ENCODE peak calls at places on chromosomes 6 and 20, in eight cellular contexts. T, Y, Z, V, E, N, P and R are unnamed samples.

GRCh38 chr6:149951096-149951495 is 9.3 kb downstream of the ULBP2 start:
- DNase-seq in T (no peak), Y (no peak), Z (no peak), V (no peak), E (no peak), N (no peak), P (no peak), R (no peak)

GRCh38 chr6:19301980-19302379 is 535.2 kb upstream of the ID4 start:
- DNase-seq in T (no peak), Y (no peak), Z (peak), V (peak), E (no peak), N (peak), P (no peak), R (peak)

GRCh38 chr6:46715106-46715505 is 20.1 kb downstream of the PLA2G7 start:
- DNase-seq in T (no peak), Y (no peak), Z (peak), V (no peak), E (no peak), N (peak), P (no peak), R (no peak)

GRCh38 chr6:107803957-107804356 is 20.2 kb downstream of the SCML4 start:
- DNase-seq in T (no peak), Y (no peak), Z (no peak), V (no peak), E (no peak), N (peak), P (no peak), R (no peak)

GRCh38 chr6:169725270-169726048 is 1.2 kb upstream of the PHF10 start:
- DNase-seq in T (peak), Y (no peak), Z (peak), V (peak), E (peak), N (peak), P (no peak), R (peak)

GRCh38 chr20:40920291-40920690 is 108.3 kb upstream of the TOP1 start:
- DNase-seq in T (no peak), Y (no peak), Z (no peak), V (no peak), E (no peak), N (no peak), P (no peak), R (no peak)

GRCh38 chr6:151488226-151488625 is 5.6 kb upstream of the CCDC170 start:
- DNase-seq in T (no peak), Y (no peak), Z (no peak), V (no peak), E (no peak), N (peak), P (no peak), R (no peak)

GRCh38 chr6:109791301-109791700 is 100.2 kb downstream of the FIG4 start:
- DNase-seq in T (no peak), Y (no peak), Z (peak), V (no peak), E (peak), N (no peak), P (no peak), R (no peak)

GRCh38 chr6:72553531-72554202 is 68.2 kb upstream of the KCNQ5 start:
- DNase-seq in T (no peak), Y (no peak), Z (peak), V (peak), E (peak), N (peak), P (peak), R (no peak)

GRCh38 chr6:21747441-21747840 is 153.9 kb downstream of the SOX4 start:
- DNase-seq in T (no peak), Y (no peak), Z (no peak), V (no peak), E (no peak), N (no peak), P (no peak), R (no peak)

GRCh38 chr6:141664744-141665143 is 468.0 kb upstream of the GJE1 start:
- DNase-seq in T (no peak), Y (no peak), Z (no peak), V (no peak), E (no peak), N (no peak), P (no peak), R (no peak)

GRCh38 chr6:79602859-79603258 is 28.3 kb upstream of the SH3BGRL2 start:
- DNase-seq in T (no peak), Y (no peak), Z (no peak), V (no peak), E (no peak), N (no peak), P (no peak), R (no peak)

GRCh38 chr6:109381007-109381746 is 1.1 kb downstream of the CD164 start:
- DNase-seq in T (no peak), Y (no peak), Z (peak), V (peak), E (peak), N (peak), P (no peak), R (no peak)

GRCh38 chr6:34207695-34208443 is 28.8 kb upstream of the HMGA1 start:
- DNase-seq in T (no peak), Y (no peak), Z (no peak), V (no peak), E (no peak), N (no peak), P (no peak), R (no peak)

GRCh38 chr6:154993026-154993425 is 2.1 kb upstream of the TIAM2 start:
- DNase-seq in T (no peak), Y (no peak), Z (no peak), V (no peak), E (no peak), N (peak), P (no peak), R (no peak)

GRCh38 chr6:113375950-113376846 is 480.9 kb upstream of the MARCKS start:
- DNase-seq in T (no peak), Y (no peak), Z (peak), V (peak), E (no peak), N (peak), P (no peak), R (peak)

GRCh38 chr6:109121411-109121810 is 26.1 kb downstream of the CEP57L1 start:
- DNase-seq in T (no peak), Y (no peak), Z (peak), V (peak), E (no peak), N (peak), P (no peak), R (no peak)

GRCh38 chr6:15993716-15994228 is 135.1 kb upstream of the MYLIP start:
- DNase-seq in T (no peak), Y (no peak), Z (no peak), V (no peak), E (no peak), N (no peak), P (no peak), R (no peak)

GRCh38 chr6:32945106-32945761 is 4.4 kb upstream of the HLA-DMB start:
- DNase-seq in T (no peak), Y (no peak), Z (peak), V (peak), E (no peak), N (peak), P (no peak), R (no peak)

GRCh38 chr6:13711384-13711725 is 280 bp downstream of the RANBP9 start:
- DNase-seq in T (no peak), Y (no peak), Z (peak), V (no peak), E (no peak), N (no peak), P (no peak), R (no peak)

GRCh38 chr6:18263561-18264337 is 581 bp downstream of the DEK start:
- DNase-seq in T (peak), Y (no peak), Z (peak), V (peak), E (peak), N (peak), P (no peak), R (no peak)

GRCh38 chr20:15155848-15156401 is 818.5 kb upstream of the FLRT3 start:
- DNase-seq in T (no peak), Y (no peak), Z (no peak), V (no peak), E (no peak), N (peak), P (peak), R (peak)

GRCh38 chr20:33291830-33292355 is 8.9 kb downstream of the BPIFB1 start:
- DNase-seq in T (peak), Y (peak), Z (no peak), V (peak), E (peak), N (peak), P (no peak), R (no peak)
- TF ChIP-seq EZH2 in T (no peak), Y (no peak), Z (no peak), V (no peak), E (no peak), N (no peak), P (no peak), R (no peak)

DNA sequence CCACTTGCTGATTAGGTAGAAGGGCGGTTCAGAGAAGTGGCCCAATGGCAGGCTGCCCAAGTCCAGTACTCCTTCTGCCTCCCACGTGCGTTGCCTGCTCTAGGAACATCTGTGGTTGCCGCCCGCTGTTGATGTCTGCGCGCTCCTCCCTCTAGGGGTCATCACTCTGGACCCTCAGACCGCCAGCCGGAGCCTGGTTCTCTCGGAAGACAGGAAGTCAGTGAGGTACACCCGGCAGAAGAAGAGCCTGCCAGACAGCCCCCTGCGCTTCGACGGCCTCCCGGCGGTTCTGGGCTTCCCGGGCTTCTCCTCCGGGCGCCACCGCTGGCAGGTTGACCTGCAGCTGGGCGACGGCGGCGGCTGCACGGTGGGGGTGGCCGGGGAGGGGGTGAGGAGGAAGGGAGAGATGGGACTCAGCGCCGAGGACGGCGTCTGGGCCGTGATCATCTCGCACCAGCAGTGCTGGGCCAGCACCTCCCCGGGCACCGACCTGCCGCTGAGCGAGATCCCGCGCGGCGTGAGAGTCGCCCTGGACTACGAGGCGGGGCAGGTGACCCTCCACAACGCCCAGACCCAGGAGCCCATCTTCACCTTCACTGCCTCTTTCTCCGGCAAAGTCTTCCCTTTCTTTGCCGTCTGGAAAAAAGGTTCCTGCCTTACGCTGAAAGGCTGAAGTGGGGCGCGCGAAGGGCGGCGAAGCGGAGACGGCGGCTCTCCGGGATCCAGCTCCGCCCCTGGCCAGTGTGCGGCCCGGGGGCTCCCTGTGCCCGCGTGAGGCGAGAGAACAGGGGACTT is 8.5 kb downstream of the TRIM15 start:
- DNase-seq in T (peak), Y (no peak), Z (no peak), V (peak), E (peak), N (peak), P (no peak), R (no peak)
- TF ChIP-seq EZH2 in T (no peak), Y (no peak), Z (peak), V (peak), E (peak), N (peak), P (peak), R (no peak)

GRCh38 chr6:105138141-105138540 is 41.7 kb downstream of the POPDC3 start:
- DNase-seq in T (no peak), Y (no peak), Z (no peak), V (no peak), E (no peak), N (no peak), P (no peak), R (no peak)

GRCh38 chr6:105135056-105135455 is 44.8 kb downstream of the POPDC3 start:
- DNase-seq in T (no peak), Y (no peak), Z (peak), V (peak), E (peak), N (peak), P (no peak), R (no peak)

GRCh38 chr6:105136433-105137350 is 43.1 kb downstream of the POPDC3 start:
- DNase-seq in T (peak), Y (no peak), Z (peak), V (peak), E (peak), N (peak), P (no peak), R (peak)

GRCh38 chr6:105137388-105137787 is 42.4 kb downstream of the POPDC3 start:
- DNase-seq in T (peak), Y (no peak), Z (no peak), V (peak), E (peak), N (peak), P (no peak), R (no peak)

GRCh38 chr6:105135907-105136432 is 43.8 kb downstream of the POPDC3 start:
- DNase-seq in T (no peak), Y (no peak), Z (peak), V (peak), E (peak), N (peak), P (no peak), R (no peak)
- TF ChIP-seq EZH2 in T (no peak), Y (no peak), Z (no peak), V (no peak), E (peak), N (no peak), P (peak), R (no peak)

GRCh38 chr20:46010491-46011405 is 2.0 kb downstream of the MMP9 start:
- DNase-seq in T (no peak), Y (no peak), Z (no peak), V (no peak), E (no peak), N (peak), P (no peak), R (no peak)

GRCh38 chr20:46012926-46013825 is 4.5 kb downstream of the MMP9 start:
- DNase-seq in T (no peak), Y (no peak), Z (no peak), V (no peak), E (no peak), N (no peak), P (no peak), R (no peak)

GRCh38 chr20:46014517-46015396 is 6.0 kb downstream of the MMP9 start:
- DNase-seq in T (no peak), Y (no peak), Z (no peak), V (no peak), E (no peak), N (no peak), P (no peak), R (no peak)

GRCh38 chr20:46011631-46012482 is 3.1 kb downstream of the MMP9 start:
- DNase-seq in T (no peak), Y (peak), Z (no peak), V (peak), E (peak), N (peak), P (no peak), R (no peak)

GRCh38 chr20:46013826-46014516 is 5.3 kb downstream of the MMP9 start:
- DNase-seq in T (peak), Y (peak), Z (no peak), V (peak), E (peak), N (peak), P (no peak), R (no peak)
- TF ChIP-seq EZH2 in T (no peak), Y (no peak), Z (peak), V (peak), E (no peak), N (peak), P (no peak), R (no peak)